ENCODE peak calls at places on chromosomes 6 and 20, in six cellular contexts. R is activated T-cell treated with anti-CD3 and anti-CD28 coated beads for 1 hour; P is cardiac muscle cell; G is T-helper 9 cell; D is NCI-H446 treated with DMSO at 0.1 percent for 48 hours; Y is activated CD4-positive, alpha-beta T cell treated with anti-CD3 and anti-CD28 coated beads for 24 hours. V is an unnamed sample.

GRCh38 chr20:47201074-47201730 is 155.3 kb downstream of the ZMYND8 start:
- DNase-seq in G (no peak), D (no peak), P (no peak), Y (no peak), R (no peak), V (no peak)

GRCh38 chr20:59161626-59162170 is 1.9 kb upstream of the ZNF831 start:
- DNase-seq in R (no peak), P (no peak), D (no peak), Y (no peak), G (no peak), V (no peak)

GRCh38 chr6:46940433-46941226 is 18.9 kb upstream of the ADGRF5 start:
- DNase-seq in D (no peak), G (no peak), Y (no peak), P (no peak), R (no peak), V (no peak)

GRCh38 chr6:7578949-7579348 is 11.0 kb upstream of the SNRNP48 start:
- DNase-seq in Y (no peak), R (no peak), D (no peak), G (no peak), P (no peak), V (no peak)

GRCh38 chr20:6868864-6869263 is 101.4 kb downstream of the BMP2 start:
- DNase-seq in D (no peak), Y (no peak), P (no peak), R (no peak), G (no peak), V (no peak)

GRCh38 chr6:165605182-165605875 is 57.7 kb downstream of the PDE10A start:
- DNase-seq in R (no peak), Y (no peak), G (no peak), P (no peak), D (no peak), V (no peak)

GRCh38 chr20:53495357-53495756 is 98.3 kb downstream of the ZNF217 start:
- DNase-seq in Y (no peak), G (no peak), P (peak), R (no peak), D (no peak), V (no peak)

GRCh38 chr20:35578469-35578868 is 36.6 kb downstream of the ERGIC3 start:
- DNase-seq in D (no peak), Y (no peak), R (no peak), P (no peak), G (no peak), V (no peak)

GRCh38 chr6:157951828-157952227 is 29.8 kb upstream of the SYNJ2 start:
- DNase-seq in Y (no peak), R (no peak), D (no peak), G (no peak), P (no peak), V (no peak)

GRCh38 chr20:8306916-8307315 is 174.8 kb downstream of the PLCB1 start:
- DNase-seq in G (no peak), P (no peak), D (peak), Y (no peak), R (no peak), V (no peak)

GRCh38 chr6:158688860-158689259 is 39.0 kb downstream of the SYTL3 start:
- DNase-seq in Y (no peak), P (no peak), D (no peak), G (no peak), R (no peak), V (no peak)

GRCh38 chr6:125099211-125100017 is 54.2 kb upstream of the TPD52L1 start:
- DNase-seq in R (no peak), Y (peak), G (peak), D (no peak), P (peak), V (no peak)

GRCh38 chr6:140879861-140880260 is 1252.9 kb upstream of the GJE1 start:
- DNase-seq in Y (no peak), P (peak), R (no peak), G (no peak), D (peak), V (no peak)

GRCh38 chr6:35385457-35386202 is 43.3 kb downstream of the PPARD start:
- DNase-seq in P (peak), R (no peak), G (no peak), D (peak), Y (no peak), V (no peak)

GRCh38 chr20:54554006-54554405 is 78.6 kb downstream of the DOK5 start:
- DNase-seq in G (no peak), R (no peak), D (no peak), Y (no peak), P (no peak), V (no peak)

GRCh38 chr6:35327349-35328027 is 14.9 kb upstream of the PPARD start:
- DNase-seq in D (no peak), R (peak), P (peak), Y (peak), G (peak), V (no peak)

GRCh38 chr20:7505835-7506221 is 434.4 kb downstream of the HAO1 start:
- DNase-seq in P (no peak), G (no peak), Y (no peak), D (no peak), R (no peak), V (no peak)

GRCh38 chr6:167898673-167899311 is 72.1 kb downstream of the AFDN start:
- DNase-seq in G (no peak), Y (no peak), P (peak), R (no peak), D (peak), V (no peak)

GRCh38 chr6:69866351-69867074 is at the start of gene COL19A1:
- DNase-seq in D (peak), R (peak), P (no peak), Y (no peak), G (peak), V (no peak)

GRCh38 chr20:62523473-62524203 is 47.8 kb upstream of the GATA5 start:
- DNase-seq in Y (peak), D (no peak), P (no peak), R (peak), G (peak), V (no peak)